ENCODE peak calls at places on chromosomes 13 and 19, in five cellular contexts. One of them, this sample, is unnamed. For H3K4me1, the result is how much of the 10 kb centered on the place peaks cover.

GRCh38 chr19:23366437-23366836 is 28.8 kb downstream of the ZNF91 start:
- DNase-seq in fibroblast of lung: no peak
- DNase-seq in cardiac muscle cell: no peak
- DNase-seq in mucosa of descending colon: no peak
- DNase-seq in adrenal gland: no peak
- DNase-seq in this sample: no peak

GRCh38 chr13:32318072-32318471 is 2.8 kb downstream of the BRCA2 start:
- DNase-seq in fibroblast of lung: no peak
- DNase-seq in adrenal gland: no peak
- DNase-seq in mucosa of descending colon: no peak
- DNase-seq in cardiac muscle cell: no peak
- DNase-seq in this sample: no peak

GRCh38 chr19:36215276-36216171 is 618 bp downstream of the ZNF146 start:
- DNase-seq in mucosa of descending colon: peak
- DNase-seq in cardiac muscle cell: peak
- DNase-seq in fibroblast of lung: peak
- DNase-seq in adrenal gland: peak
- DNase-seq in this sample: no peak

GRCh38 chr13:45953082-45953481 is 99.5 kb downstream of the ZC3H13 start:
- DNase-seq in adrenal gland: no peak
- DNase-seq in mucosa of descending colon: no peak
- DNase-seq in cardiac muscle cell: no peak
- DNase-seq in fibroblast of lung: no peak
- DNase-seq in this sample: no peak

GRCh38 chr13:51125495-51126226 is 14.6 kb upstream of the C13orf42 start:
- DNase-seq in cardiac muscle cell: peak
- DNase-seq in fibroblast of lung: peak
- DNase-seq in adrenal gland: peak
- DNase-seq in mucosa of descending colon: peak
- DNase-seq in this sample: peak

GRCh38 chr13:54958781-54959180 is 1930.2 kb downstream of the OLFM4 start:
- DNase-seq in mucosa of descending colon: no peak
- DNase-seq in fibroblast of lung: no peak
- DNase-seq in adrenal gland: no peak
- DNase-seq in cardiac muscle cell: no peak
- DNase-seq in this sample: no peak

GRCh38 chr13:99190147-99190985 is 10.3 kb upstream of the UBAC2 start:
- DNase-seq in mucosa of descending colon: no peak
- DNase-seq in cardiac muscle cell: no peak
- DNase-seq in adrenal gland: no peak
- DNase-seq in fibroblast of lung: no peak
- DNase-seq in this sample: no peak

GRCh38 chr19:10508707-10509106 is 5.6 kb upstream of the KEAP1 start:
- DNase-seq in mucosa of descending colon: no peak
- DNase-seq in adrenal gland: no peak
- DNase-seq in fibroblast of lung: no peak
- DNase-seq in cardiac muscle cell: no peak
- DNase-seq in this sample: no peak

GRCh38 chr19:46299004-46299509 is 2.2 kb downstream of the HIF3A start:
- DNase-seq in mucosa of descending colon: peak
- DNase-seq in fibroblast of lung: peak
- DNase-seq in adrenal gland: peak
- DNase-seq in cardiac muscle cell: peak
- DNase-seq in this sample: peak

GRCh38 chr13:31172001-31172400 is 10.3 kb upstream of the HSPH1 start:
- DNase-seq in cardiac muscle cell: peak
- DNase-seq in mucosa of descending colon: no peak
- DNase-seq in adrenal gland: no peak
- DNase-seq in fibroblast of lung: peak
- DNase-seq in this sample: no peak

GRCh38 chr13:85665286-85665685 is 133.9 kb downstream of the SLITRK6 start:
- DNase-seq in cardiac muscle cell: no peak
- DNase-seq in mucosa of descending colon: no peak
- DNase-seq in adrenal gland: no peak
- DNase-seq in fibroblast of lung: peak
- DNase-seq in this sample: no peak

GRCh38 chr19:8517551-8518442 is 3.8 kb upstream of the ZNF414 start:
- DNase-seq in fibroblast of lung: peak
- DNase-seq in cardiac muscle cell: peak
- DNase-seq in mucosa of descending colon: no peak
- DNase-seq in adrenal gland: peak
- DNase-seq in this sample: no peak

GRCh38 chr19:50362656-50363424 is 2.6 kb downstream of the NAPSA start:
- DNase-seq in adrenal gland: no peak
- DNase-seq in mucosa of descending colon: no peak
- DNase-seq in cardiac muscle cell: no peak
- DNase-seq in fibroblast of lung: no peak
- DNase-seq in this sample: no peak

GRCh38 chr13:82847595-82847994 is 1034.7 kb downstream of the SLITRK1 start:
- DNase-seq in mucosa of descending colon: no peak
- DNase-seq in adrenal gland: no peak
- DNase-seq in fibroblast of lung: no peak
- DNase-seq in cardiac muscle cell: no peak
- DNase-seq in this sample: no peak

GRCh38 chr19:33486936-33487793 is 34.4 kb downstream of the PEPD start:
- DNase-seq in mucosa of descending colon: no peak
- DNase-seq in fibroblast of lung: no peak
- DNase-seq in adrenal gland: no peak
- DNase-seq in cardiac muscle cell: no peak
- DNase-seq in this sample: no peak

DNA sequence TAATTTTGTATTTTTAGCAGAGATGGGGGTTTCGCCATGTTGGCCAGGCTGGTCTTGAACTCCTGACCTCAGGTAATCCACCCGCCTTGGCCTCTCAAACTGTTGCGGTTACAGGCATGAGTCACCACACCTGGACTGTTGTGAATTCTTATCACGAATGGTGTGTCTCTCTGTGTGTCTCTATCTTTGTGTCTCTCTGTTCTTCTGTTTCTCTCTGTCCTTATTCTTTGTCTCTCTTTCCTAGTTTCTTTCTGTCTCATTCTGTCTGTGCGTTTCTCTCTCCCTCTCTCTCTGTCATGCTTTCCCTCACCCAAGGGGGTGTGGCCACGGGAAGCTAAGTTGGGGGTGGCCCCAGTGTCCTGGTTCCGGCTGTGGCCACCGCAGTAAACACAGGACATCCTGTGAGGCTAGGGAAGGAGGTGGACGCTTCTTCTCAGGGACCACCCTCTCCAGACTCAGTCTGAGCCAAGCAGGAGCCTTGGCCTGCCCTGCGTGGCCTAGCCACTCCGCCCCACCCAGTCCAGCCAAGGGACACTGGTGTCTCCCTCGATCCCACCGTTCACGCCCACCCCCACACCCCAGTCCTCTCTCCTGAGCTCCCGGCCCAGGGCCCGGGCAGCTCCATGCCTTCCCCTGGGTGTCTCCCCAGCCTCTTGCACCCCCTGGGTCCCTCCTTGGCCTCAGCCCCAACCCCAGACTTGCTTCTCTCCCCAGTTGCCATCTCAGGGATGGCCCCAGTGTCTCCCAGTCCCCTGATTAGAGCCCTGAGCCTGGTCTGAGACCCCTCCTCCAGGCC is 3.9 kb upstream of the PRX start:
- DNase-seq in adrenal gland: peak
- DNase-seq in mucosa of descending colon: peak
- DNase-seq in cardiac muscle cell: peak
- DNase-seq in fibroblast of lung: no peak
- DNase-seq in this sample: no peak
- H3K4me3 ChIP-seq in adrenal gland: no peak
- H3K4me3 ChIP-seq in mucosa of descending colon: no peak
- H3K4me3 ChIP-seq in cardiac muscle cell: no peak
- H3K4me3 ChIP-seq in fibroblast of lung: no peak
- H3K4me3 ChIP-seq in this sample: no peak

GRCh38 chr19:4969772-4970531 is 1.0 kb downstream of the KDM4B start:
- DNase-seq in mucosa of descending colon: peak
- DNase-seq in fibroblast of lung: peak
- DNase-seq in adrenal gland: peak
- DNase-seq in cardiac muscle cell: peak
- DNase-seq in this sample: peak
- H3K4me1 ChIP-seq in mucosa of descending colon: under half
- H3K4me1 ChIP-seq in fibroblast of lung: under half
- H3K4me1 ChIP-seq in adrenal gland: under half
- H3K4me1 ChIP-seq in cardiac muscle cell: under half
- H3K4me1 ChIP-seq in this sample: under half

GRCh38 chr19:4774136-4774535 is 17.4 kb upstream of the FEM1A start:
- DNase-seq in cardiac muscle cell: no peak
- DNase-seq in fibroblast of lung: no peak
- DNase-seq in mucosa of descending colon: no peak
- DNase-seq in adrenal gland: no peak
- DNase-seq in this sample: no peak

GRCh38 chr19:4764290-4764660 is 27.3 kb upstream of the FEM1A start:
- DNase-seq in adrenal gland: no peak
- DNase-seq in cardiac muscle cell: no peak
- DNase-seq in mucosa of descending colon: no peak
- DNase-seq in fibroblast of lung: no peak
- DNase-seq in this sample: no peak

GRCh38 chr19:4773047-4773640 is 18.4 kb upstream of the FEM1A start:
- DNase-seq in adrenal gland: no peak
- DNase-seq in cardiac muscle cell: no peak
- DNase-seq in fibroblast of lung: no peak
- DNase-seq in mucosa of descending colon: no peak
- DNase-seq in this sample: no peak

DNA sequence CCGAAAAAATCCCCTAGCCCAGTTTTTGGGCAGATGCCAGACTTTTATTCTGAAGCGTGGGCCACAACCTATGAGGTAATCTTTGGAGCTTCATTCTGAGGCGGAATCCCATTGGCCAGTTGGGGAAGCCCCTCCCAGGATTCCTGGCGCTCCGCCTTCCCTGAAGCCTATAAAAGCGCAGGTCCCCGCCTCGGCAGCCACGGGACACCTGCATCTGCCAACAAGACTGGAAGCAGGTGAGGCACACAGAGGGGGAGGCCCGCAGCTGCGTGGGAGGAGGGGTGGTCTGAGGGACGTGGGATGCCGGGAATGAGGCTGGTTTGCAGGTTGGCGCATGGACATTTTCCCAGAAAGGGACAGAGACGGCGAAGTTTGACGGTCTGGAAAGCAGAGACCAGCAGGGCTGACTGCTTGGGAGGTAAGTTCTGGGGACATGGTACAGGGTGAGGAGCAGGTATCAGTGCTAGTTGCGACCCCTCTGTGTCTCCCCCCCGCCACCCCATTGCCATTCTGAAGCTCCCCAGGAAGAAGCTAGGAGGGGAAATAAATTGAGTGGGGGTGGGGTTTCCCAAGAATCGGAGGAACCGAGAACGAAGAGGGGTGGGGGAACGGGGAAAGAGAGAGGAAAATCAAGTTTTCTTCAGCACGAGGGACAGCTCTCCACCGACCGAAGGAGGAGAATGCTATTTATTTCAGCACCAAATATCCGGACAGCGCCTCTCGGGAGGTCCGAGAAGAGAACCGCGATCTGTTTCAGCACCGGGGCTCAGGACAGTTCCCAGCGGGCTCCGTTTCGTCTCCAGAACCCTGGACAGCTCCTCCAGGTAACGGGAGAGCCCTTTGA is 22.4 kb upstream of the FEM1A start:
- DNase-seq in fibroblast of lung: peak
- DNase-seq in cardiac muscle cell: peak
- DNase-seq in adrenal gland: peak
- DNase-seq in mucosa of descending colon: peak
- DNase-seq in this sample: peak
- H3K4me3 ChIP-seq in fibroblast of lung: no peak
- H3K4me3 ChIP-seq in cardiac muscle cell: no peak
- H3K4me3 ChIP-seq in adrenal gland: no peak
- H3K4me3 ChIP-seq in mucosa of descending colon: no peak
- H3K4me3 ChIP-seq in this sample: no peak

GRCh38 chr19:5958074-5958850 is 19.7 kb downstream of the RANBP3 start:
- DNase-seq in fibroblast of lung: no peak
- DNase-seq in cardiac muscle cell: no peak
- DNase-seq in adrenal gland: no peak
- DNase-seq in mucosa of descending colon: no peak
- DNase-seq in this sample: no peak
- H3K4me1 ChIP-seq in fibroblast of lung: under half
- H3K4me1 ChIP-seq in cardiac muscle cell: half or more
- H3K4me1 ChIP-seq in adrenal gland: half or more
- H3K4me1 ChIP-seq in mucosa of descending colon: half or more
- H3K4me1 ChIP-seq in this sample: under half

GRCh38 chr19:56139847-56140582 is 1.1 kb upstream of the ZNF444 start:
- DNase-seq in cardiac muscle cell: no peak
- DNase-seq in mucosa of descending colon: no peak
- DNase-seq in fibroblast of lung: no peak
- DNase-seq in adrenal gland: no peak
- DNase-seq in this sample: no peak

GRCh38 chr19:56138069-56138468 is 3.0 kb upstream of the ZNF444 start:
- DNase-seq in fibroblast of lung: no peak
- DNase-seq in cardiac muscle cell: no peak
- DNase-seq in adrenal gland: no peak
- DNase-seq in mucosa of descending colon: no peak
- DNase-seq in this sample: no peak

GRCh38 chr19:56136362-56136761 is 4.7 kb upstream of the ZNF444 start:
- DNase-seq in mucosa of descending colon: no peak
- DNase-seq in cardiac muscle cell: no peak
- DNase-seq in fibroblast of lung: no peak
- DNase-seq in adrenal gland: no peak
- DNase-seq in this sample: no peak

GRCh38 chr19:56134655-56134922 is 6.5 kb upstream of the ZNF444 start:
- DNase-seq in fibroblast of lung: no peak
- DNase-seq in cardiac muscle cell: no peak
- DNase-seq in adrenal gland: no peak
- DNase-seq in mucosa of descending colon: no peak
- DNase-seq in this sample: no peak

DNA sequence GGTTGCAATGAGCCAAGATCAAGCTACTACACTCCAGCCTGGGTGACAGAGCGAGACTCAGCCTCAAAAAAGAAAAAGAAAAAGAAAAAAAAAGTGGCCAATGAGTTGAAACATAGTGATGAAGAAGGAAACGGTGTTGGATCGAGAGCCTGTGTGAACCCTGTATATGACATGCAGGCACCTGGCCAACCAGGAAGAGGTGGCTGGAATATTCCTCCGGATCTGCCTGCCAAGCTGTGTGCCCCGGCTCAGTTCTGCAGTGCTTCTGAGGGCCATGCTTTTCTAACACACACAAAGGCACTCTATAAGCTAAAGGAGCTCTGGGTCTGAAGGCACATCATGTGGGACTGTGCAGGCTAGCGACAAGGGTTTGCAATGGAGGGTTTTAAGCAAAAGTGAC is 3.7 kb upstream of the ZNF444 start:
- DNase-seq in mucosa of descending colon: peak
- DNase-seq in cardiac muscle cell: no peak
- DNase-seq in fibroblast of lung: no peak
- DNase-seq in adrenal gland: peak
- DNase-seq in this sample: peak
- H3K4me3 ChIP-seq in mucosa of descending colon: no peak
- H3K4me3 ChIP-seq in cardiac muscle cell: no peak
- H3K4me3 ChIP-seq in fibroblast of lung: no peak
- H3K4me3 ChIP-seq in adrenal gland: no peak
- H3K4me3 ChIP-seq in this sample: no peak